ENCODE peak calls at places on chromosomes 12 and 14, in nine cellular contexts. One of them, this sample, is unnamed.

GRCh38 chr12:41213107-41213506 is 25.0 kb downstream of the PDZRN4 start:
- DNase-seq in ovary: no peak
- DNase-seq in stomach: no peak
- DNase-seq in A549: no peak
- DNase-seq in transverse colon: no peak
- DNase-seq in tibial nerve: no peak
- DNase-seq in SK-N-SH: no peak
- DNase-seq in HepG2: no peak
- DNase-seq in K562: no peak
- DNase-seq in this sample: no peak

GRCh38 chr14:105882626-105883025 is 356.2 kb downstream of the TMEM121 start:
- DNase-seq in ovary: peak
- DNase-seq in stomach: peak
- DNase-seq in A549: no peak
- DNase-seq in transverse colon: peak
- DNase-seq in tibial nerve: no peak
- DNase-seq in SK-N-SH: no peak
- DNase-seq in HepG2: no peak
- DNase-seq in K562: no peak
- DNase-seq in this sample: no peak

GRCh38 chr12:94225924-94226630 is 77.7 kb downstream of the PLXNC1 start:
- DNase-seq in ovary: no peak
- DNase-seq in stomach: no peak
- DNase-seq in A549: no peak
- DNase-seq in transverse colon: no peak
- DNase-seq in tibial nerve: no peak
- DNase-seq in SK-N-SH: peak
- DNase-seq in HepG2: no peak
- DNase-seq in K562: no peak
- DNase-seq in this sample: no peak

GRCh38 chr12:132375747-132376463 is 46.5 kb upstream of the GALNT9 start:
- DNase-seq in ovary: no peak
- DNase-seq in stomach: no peak
- DNase-seq in A549: no peak
- DNase-seq in transverse colon: no peak
- DNase-seq in tibial nerve: no peak
- DNase-seq in SK-N-SH: no peak
- DNase-seq in HepG2: no peak
- DNase-seq in K562: no peak
- DNase-seq in this sample: peak

GRCh38 chr12:10740182-10740581 is 17.1 kb upstream of the YBX3 start:
- DNase-seq in ovary: no peak
- DNase-seq in stomach: no peak
- DNase-seq in A549: peak
- DNase-seq in transverse colon: no peak
- DNase-seq in tibial nerve: no peak
- DNase-seq in SK-N-SH: no peak
- DNase-seq in HepG2: peak
- DNase-seq in K562: no peak
- DNase-seq in this sample: no peak

GRCh38 chr14:63273717-63274673 is 44.7 kb downstream of the GPHB5 start:
- DNase-seq in ovary: no peak
- DNase-seq in stomach: no peak
- DNase-seq in A549: no peak
- DNase-seq in transverse colon: no peak
- DNase-seq in tibial nerve: peak
- DNase-seq in SK-N-SH: no peak
- DNase-seq in HepG2: no peak
- DNase-seq in K562: no peak
- DNase-seq in this sample: peak

GRCh38 chr12:65673732-65674131 is 150.6 kb upstream of the HMGA2 start:
- DNase-seq in ovary: no peak
- DNase-seq in stomach: no peak
- DNase-seq in A549: no peak
- DNase-seq in transverse colon: no peak
- DNase-seq in tibial nerve: no peak
- DNase-seq in SK-N-SH: no peak
- DNase-seq in HepG2: no peak
- DNase-seq in K562: no peak
- DNase-seq in this sample: no peak

GRCh38 chr14:103867523-103867953 is 20.2 kb upstream of the PPP1R13B start:
- DNase-seq in ovary: no peak
- DNase-seq in stomach: peak
- DNase-seq in A549: no peak
- DNase-seq in transverse colon: peak
- DNase-seq in tibial nerve: no peak
- DNase-seq in SK-N-SH: peak
- DNase-seq in HepG2: no peak
- DNase-seq in K562: no peak
- DNase-seq in this sample: peak

GRCh38 chr12:111687255-111687654 is 1.4 kb downstream of the ACAD10 start:
- DNase-seq in ovary: no peak
- DNase-seq in stomach: no peak
- DNase-seq in A549: peak
- DNase-seq in transverse colon: no peak
- DNase-seq in tibial nerve: no peak
- DNase-seq in SK-N-SH: peak
- DNase-seq in HepG2: peak
- DNase-seq in K562: peak
- DNase-seq in this sample: no peak

GRCh38 chr12:26723379-26724308 is 109.3 kb downstream of the ITPR2 start:
- DNase-seq in ovary: peak
- DNase-seq in stomach: no peak
- DNase-seq in A549: no peak
- DNase-seq in transverse colon: no peak
- DNase-seq in tibial nerve: no peak
- DNase-seq in SK-N-SH: no peak
- DNase-seq in HepG2: no peak
- DNase-seq in K562: no peak
- DNase-seq in this sample: no peak

GRCh38 chr12:12731178-12731577 is 14.0 kb downstream of the CDKN1B start:
- DNase-seq in ovary: no peak
- DNase-seq in stomach: no peak
- DNase-seq in A549: no peak
- DNase-seq in transverse colon: no peak
- DNase-seq in tibial nerve: no peak
- DNase-seq in SK-N-SH: no peak
- DNase-seq in HepG2: no peak
- DNase-seq in K562: no peak
- DNase-seq in this sample: no peak

GRCh38 chr12:103829092-103829491 is 11.9 kb downstream of the NT5DC3 start:
- DNase-seq in ovary: no peak
- DNase-seq in stomach: no peak
- DNase-seq in A549: no peak
- DNase-seq in transverse colon: no peak
- DNase-seq in tibial nerve: no peak
- DNase-seq in SK-N-SH: no peak
- DNase-seq in HepG2: no peak
- DNase-seq in K562: no peak
- DNase-seq in this sample: no peak

GRCh38 chr12:48862691-48863090 is 3.0 kb downstream of the RND1 start:
- DNase-seq in ovary: no peak
- DNase-seq in stomach: no peak
- DNase-seq in A549: no peak
- DNase-seq in transverse colon: no peak
- DNase-seq in tibial nerve: no peak
- DNase-seq in SK-N-SH: no peak
- DNase-seq in HepG2: no peak
- DNase-seq in K562: no peak
- DNase-seq in this sample: no peak

GRCh38 chr12:85572956-85573355 is 263.3 kb downstream of the RASSF9 start:
- DNase-seq in ovary: no peak
- DNase-seq in stomach: no peak
- DNase-seq in A549: no peak
- DNase-seq in transverse colon: no peak
- DNase-seq in tibial nerve: no peak
- DNase-seq in SK-N-SH: no peak
- DNase-seq in HepG2: no peak
- DNase-seq in K562: no peak
- DNase-seq in this sample: no peak

GRCh38 chr14:78700236-78700635 is 530.1 kb downstream of the NRXN3 start:
- DNase-seq in ovary: no peak
- DNase-seq in stomach: no peak
- DNase-seq in A549: peak
- DNase-seq in transverse colon: no peak
- DNase-seq in tibial nerve: no peak
- DNase-seq in SK-N-SH: no peak
- DNase-seq in HepG2: no peak
- DNase-seq in K562: no peak
- DNase-seq in this sample: no peak

GRCh38 chr12:53267309-53268008 is 640 bp upstream of the ESPL1 start:
- DNase-seq in ovary: no peak
- DNase-seq in stomach: no peak
- DNase-seq in A549: peak
- DNase-seq in transverse colon: no peak
- DNase-seq in tibial nerve: peak
- DNase-seq in SK-N-SH: no peak
- DNase-seq in HepG2: no peak
- DNase-seq in K562: peak
- DNase-seq in this sample: no peak

GRCh38 chr14:89779707-89780106 is 174.8 kb downstream of the EFCAB11 start:
- DNase-seq in ovary: no peak
- DNase-seq in stomach: no peak
- DNase-seq in A549: no peak
- DNase-seq in transverse colon: no peak
- DNase-seq in tibial nerve: no peak
- DNase-seq in SK-N-SH: no peak
- DNase-seq in HepG2: no peak
- DNase-seq in K562: no peak
- DNase-seq in this sample: no peak

GRCh38 chr12:116026768-116027550 is 250.5 kb downstream of the MED13L start:
- DNase-seq in ovary: no peak
- DNase-seq in stomach: no peak
- DNase-seq in A549: no peak
- DNase-seq in transverse colon: no peak
- DNase-seq in tibial nerve: no peak
- DNase-seq in SK-N-SH: no peak
- DNase-seq in HepG2: no peak
- DNase-seq in K562: no peak
- DNase-seq in this sample: no peak

GRCh38 chr12:107145397-107145796 is 52.0 kb upstream of the CRY1 start:
- DNase-seq in ovary: no peak
- DNase-seq in stomach: no peak
- DNase-seq in A549: peak
- DNase-seq in transverse colon: no peak
- DNase-seq in tibial nerve: no peak
- DNase-seq in SK-N-SH: no peak
- DNase-seq in HepG2: no peak
- DNase-seq in K562: no peak
- DNase-seq in this sample: no peak

GRCh38 chr12:107148105-107148504 is 54.8 kb upstream of the CRY1 start:
- DNase-seq in ovary: no peak
- DNase-seq in stomach: no peak
- DNase-seq in A549: no peak
- DNase-seq in transverse colon: no peak
- DNase-seq in tibial nerve: no peak
- DNase-seq in SK-N-SH: no peak
- DNase-seq in HepG2: no peak
- DNase-seq in K562: no peak
- DNase-seq in this sample: no peak

GRCh38 chr12:107138990-107139389 is 45.6 kb upstream of the CRY1 start:
- DNase-seq in ovary: no peak
- DNase-seq in stomach: no peak
- DNase-seq in A549: no peak
- DNase-seq in transverse colon: no peak
- DNase-seq in tibial nerve: no peak
- DNase-seq in SK-N-SH: peak
- DNase-seq in HepG2: no peak
- DNase-seq in K562: no peak
- DNase-seq in this sample: no peak

GRCh38 chr12:107139787-107140186 is 46.4 kb upstream of the CRY1 start:
- DNase-seq in ovary: no peak
- DNase-seq in stomach: no peak
- DNase-seq in A549: no peak
- DNase-seq in transverse colon: no peak
- DNase-seq in tibial nerve: no peak
- DNase-seq in SK-N-SH: peak
- DNase-seq in HepG2: no peak
- DNase-seq in K562: no peak
- DNase-seq in this sample: no peak

GRCh38 chr12:107144990-107145389 is 51.6 kb upstream of the CRY1 start:
- DNase-seq in ovary: no peak
- DNase-seq in stomach: no peak
- DNase-seq in A549: no peak
- DNase-seq in transverse colon: no peak
- DNase-seq in tibial nerve: no peak
- DNase-seq in SK-N-SH: no peak
- DNase-seq in HepG2: no peak
- DNase-seq in K562: no peak
- DNase-seq in this sample: no peak
- TF ChIP-seq EP300 in ovary: no peak
- TF ChIP-seq EP300 in stomach: no peak
- TF ChIP-seq EP300 in A549: no peak
- TF ChIP-seq EP300 in transverse colon: no peak
- TF ChIP-seq EP300 in tibial nerve: no peak
- TF ChIP-seq EP300 in SK-N-SH: no peak
- TF ChIP-seq EP300 in HepG2: no peak
- TF ChIP-seq EP300 in K562: no peak
- TF ChIP-seq EP300 in this sample: no peak

GRCh38 chr12:122517877-122518276 is 8.9 kb downstream of the RSRC2 start:
- DNase-seq in ovary: peak
- DNase-seq in stomach: no peak
- DNase-seq in A549: peak
- DNase-seq in transverse colon: no peak
- DNase-seq in tibial nerve: no peak
- DNase-seq in SK-N-SH: no peak
- DNase-seq in HepG2: no peak
- DNase-seq in K562: no peak
- DNase-seq in this sample: no peak
- TF ChIP-seq EP300 in ovary: no peak
- TF ChIP-seq EP300 in stomach: no peak
- TF ChIP-seq EP300 in A549: no peak
- TF ChIP-seq EP300 in transverse colon: no peak
- TF ChIP-seq EP300 in tibial nerve: no peak
- TF ChIP-seq EP300 in SK-N-SH: no peak
- TF ChIP-seq EP300 in HepG2: no peak
- TF ChIP-seq EP300 in K562: no peak
- TF ChIP-seq EP300 in this sample: no peak

DNA sequence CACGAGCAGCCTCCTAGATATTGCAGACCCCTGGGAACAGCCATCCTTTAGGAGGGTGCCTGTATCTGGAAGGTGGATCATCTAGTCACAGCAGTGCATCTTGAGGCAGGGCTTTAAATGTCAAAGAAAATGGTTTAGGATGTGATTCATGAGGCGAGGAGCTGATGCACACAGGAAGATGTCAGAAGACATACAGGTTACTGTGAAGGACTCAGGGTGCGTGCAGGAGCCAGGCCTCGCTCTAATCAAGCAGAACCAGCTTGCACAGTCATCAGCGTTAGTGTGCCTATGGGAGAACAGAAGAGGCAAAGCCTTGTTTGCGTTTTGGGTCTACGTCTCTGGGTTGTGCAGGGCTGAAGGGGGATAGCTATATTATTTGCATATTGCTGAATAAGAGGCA is 77.4 kb upstream of the RPH3A start:
- DNase-seq in ovary: no peak
- DNase-seq in stomach: no peak
- DNase-seq in A549: no peak
- DNase-seq in transverse colon: no peak
- DNase-seq in tibial nerve: no peak
- DNase-seq in SK-N-SH: no peak
- DNase-seq in HepG2: no peak
- DNase-seq in K562: no peak
- DNase-seq in this sample: no peak
- TF ChIP-seq EP300 in ovary: no peak
- TF ChIP-seq EP300 in stomach: no peak
- TF ChIP-seq EP300 in A549: no peak
- TF ChIP-seq EP300 in transverse colon: no peak
- TF ChIP-seq EP300 in tibial nerve: no peak
- TF ChIP-seq EP300 in SK-N-SH: no peak
- TF ChIP-seq EP300 in HepG2: no peak
- TF ChIP-seq EP300 in K562: no peak
- TF ChIP-seq EP300 in this sample: no peak

GRCh38 chr14:58171090-58171489 is 19.1 kb upstream of the ARMH4 start:
- DNase-seq in ovary: peak
- DNase-seq in stomach: peak
- DNase-seq in A549: peak
- DNase-seq in transverse colon: peak
- DNase-seq in tibial nerve: peak
- DNase-seq in SK-N-SH: peak
- DNase-seq in HepG2: peak
- DNase-seq in K562: peak
- DNase-seq in this sample: peak
- TF ChIP-seq EP300 in ovary: no peak
- TF ChIP-seq EP300 in stomach: no peak
- TF ChIP-seq EP300 in A549: no peak
- TF ChIP-seq EP300 in transverse colon: no peak
- TF ChIP-seq EP300 in tibial nerve: no peak
- TF ChIP-seq EP300 in SK-N-SH: no peak
- TF ChIP-seq EP300 in HepG2: no peak
- TF ChIP-seq EP300 in K562: peak
- TF ChIP-seq EP300 in this sample: no peak